ENCODE peak calls at places on chromosome 20, in five cellular contexts. One of them, this sample, is unnamed. For H3K4me1 and H3K9me3, the result is how much of the 10 kb centered on the place peaks cover.

GRCh38 chr20:54172532-54172855 is 1.3 kb downstream of the CYP24A1 start:
- DNase-seq in Peyer's patch: no peak
- DNase-seq in gastrocnemius medialis: no peak
- DNase-seq in testis: no peak
- DNase-seq in ovary: no peak
- DNase-seq in this sample: no peak

GRCh38 chr20:15700147-15700765 is 873.0 kb downstream of the KIF16B start:
- DNase-seq in Peyer's patch: no peak
- DNase-seq in testis: peak
- DNase-seq in ovary: no peak
- DNase-seq in gastrocnemius medialis: no peak
- DNase-seq in this sample: no peak

GRCh38 chr20:1373614-1374013 is 19.2 kb downstream of the FKBP1A start:
- DNase-seq in testis: peak
- DNase-seq in ovary: no peak
- DNase-seq in gastrocnemius medialis: no peak
- DNase-seq in Peyer's patch: no peak
- DNase-seq in this sample: no peak

GRCh38 chr20:57425150-57426013 is 34.2 kb downstream of the RBM38 start:
- DNase-seq in gastrocnemius medialis: no peak
- DNase-seq in ovary: no peak
- DNase-seq in Peyer's patch: no peak
- DNase-seq in testis: no peak
- DNase-seq in this sample: no peak

GRCh38 chr20:40744494-40745175 is 55.6 kb upstream of the MAFB start:
- DNase-seq in gastrocnemius medialis: no peak
- DNase-seq in testis: no peak
- DNase-seq in ovary: no peak
- DNase-seq in Peyer's patch: no peak
- DNase-seq in this sample: no peak

GRCh38 chr20:34017610-34018009 is 23.9 kb downstream of the RALY start:
- DNase-seq in testis: no peak
- DNase-seq in ovary: no peak
- DNase-seq in Peyer's patch: no peak
- DNase-seq in gastrocnemius medialis: no peak
- DNase-seq in this sample: no peak

GRCh38 chr20:62367136-62367482 is at the start of gene LAMA5:
- DNase-seq in testis: no peak
- DNase-seq in Peyer's patch: no peak
- DNase-seq in ovary: no peak
- DNase-seq in gastrocnemius medialis: peak
- DNase-seq in this sample: no peak

GRCh38 chr20:57938158-57939108 is 228.6 kb upstream of the PMEPA1 start:
- DNase-seq in Peyer's patch: no peak
- DNase-seq in gastrocnemius medialis: no peak
- DNase-seq in testis: no peak
- DNase-seq in ovary: no peak
- DNase-seq in this sample: no peak

GRCh38 chr20:33133616-33133941 is 34.4 kb upstream of the BPIFA2 start:
- DNase-seq in Peyer's patch: no peak
- DNase-seq in ovary: no peak
- DNase-seq in gastrocnemius medialis: no peak
- DNase-seq in testis: no peak
- DNase-seq in this sample: no peak

GRCh38 chr20:59007758-59008511 is 881 bp upstream of the CTSZ start:
- DNase-seq in Peyer's patch: peak
- DNase-seq in ovary: no peak
- DNase-seq in gastrocnemius medialis: peak
- DNase-seq in testis: no peak
- DNase-seq in this sample: no peak

GRCh38 chr20:59005523-59006166 is 1.4 kb downstream of the CTSZ start:
- DNase-seq in gastrocnemius medialis: no peak
- DNase-seq in Peyer's patch: no peak
- DNase-seq in testis: no peak
- DNase-seq in ovary: no peak
- DNase-seq in this sample: no peak

GRCh38 chr20:59008715-59009336 is 1.8 kb upstream of the CTSZ start:
- DNase-seq in gastrocnemius medialis: no peak
- DNase-seq in Peyer's patch: no peak
- DNase-seq in ovary: no peak
- DNase-seq in testis: no peak
- DNase-seq in this sample: no peak

GRCh38 chr20:59006167-59006863 is 739 bp downstream of the CTSZ start:
- DNase-seq in testis: no peak
- DNase-seq in ovary: peak
- DNase-seq in Peyer's patch: no peak
- DNase-seq in gastrocnemius medialis: no peak
- DNase-seq in this sample: no peak

GRCh38 chr20:59006864-59007757 is at the start of gene CTSZ:
- DNase-seq in testis: no peak
- DNase-seq in gastrocnemius medialis: peak
- DNase-seq in ovary: peak
- DNase-seq in Peyer's patch: peak
- DNase-seq in this sample: peak
- H3K4me1 ChIP-seq in testis: under half
- H3K4me1 ChIP-seq in gastrocnemius medialis: under half
- H3K4me1 ChIP-seq in ovary: under half
- H3K4me1 ChIP-seq in Peyer's patch: under half
- H3K4me1 ChIP-seq in this sample: under half

GRCh38 chr20:31330893-31331292 is 22.5 kb upstream of the DEFB116 start:
- DNase-seq in gastrocnemius medialis: no peak
- DNase-seq in testis: no peak
- DNase-seq in Peyer's patch: no peak
- DNase-seq in ovary: no peak
- DNase-seq in this sample: no peak
- H3K9me3 ChIP-seq in gastrocnemius medialis: under half
- H3K9me3 ChIP-seq in testis: under half
- H3K9me3 ChIP-seq in Peyer's patch: under half
- H3K9me3 ChIP-seq in ovary: under half
- H3K9me3 ChIP-seq in this sample: under half

GRCh38 chr20:63624486-63624885 is 2.4 kb downstream of the GMEB2 start:
- DNase-seq in testis: no peak
- DNase-seq in Peyer's patch: no peak
- DNase-seq in gastrocnemius medialis: no peak
- DNase-seq in ovary: no peak
- DNase-seq in this sample: no peak

GRCh38 chr20:63627700-63628245 is 872 bp upstream of the GMEB2 start:
- DNase-seq in ovary: no peak
- DNase-seq in Peyer's patch: no peak
- DNase-seq in testis: no peak
- DNase-seq in gastrocnemius medialis: no peak
- DNase-seq in this sample: no peak

GRCh38 chr20:63626424-63627128 is at the start of gene GMEB2:
- DNase-seq in Peyer's patch: peak
- DNase-seq in ovary: peak
- DNase-seq in gastrocnemius medialis: peak
- DNase-seq in testis: peak
- DNase-seq in this sample: peak

GRCh38 chr20:63627129-63627699 is 313 bp upstream of the GMEB2 start:
- DNase-seq in ovary: peak
- DNase-seq in testis: peak
- DNase-seq in Peyer's patch: peak
- DNase-seq in gastrocnemius medialis: peak
- DNase-seq in this sample: peak

GRCh38 chr20:63625771-63626423 is 1.0 kb downstream of the GMEB2 start:
- DNase-seq in testis: no peak
- DNase-seq in gastrocnemius medialis: no peak
- DNase-seq in Peyer's patch: no peak
- DNase-seq in ovary: no peak
- DNase-seq in this sample: peak
- H3K4me1 ChIP-seq in testis: under half
- H3K4me1 ChIP-seq in gastrocnemius medialis: under half
- H3K4me1 ChIP-seq in Peyer's patch: under half
- H3K4me1 ChIP-seq in ovary: under half
- H3K4me1 ChIP-seq in this sample: under half

GRCh38 chr20:42650345-42650744 is 539.4 kb downstream of the PTPRT start:
- DNase-seq in ovary: no peak
- DNase-seq in gastrocnemius medialis: no peak
- DNase-seq in Peyer's patch: no peak
- DNase-seq in testis: no peak
- DNase-seq in this sample: no peak

GRCh38 chr20:42649716-42650115 is 540.0 kb downstream of the PTPRT start:
- DNase-seq in ovary: no peak
- DNase-seq in Peyer's patch: no peak
- DNase-seq in testis: no peak
- DNase-seq in gastrocnemius medialis: no peak
- DNase-seq in this sample: no peak

GRCh38 chr20:42641886-42642285 is 547.8 kb downstream of the PTPRT start:
- DNase-seq in Peyer's patch: no peak
- DNase-seq in ovary: no peak
- DNase-seq in testis: no peak
- DNase-seq in gastrocnemius medialis: no peak
- DNase-seq in this sample: no peak

GRCh38 chr20:42646250-42646649 is 543.5 kb downstream of the PTPRT start:
- DNase-seq in testis: no peak
- DNase-seq in gastrocnemius medialis: no peak
- DNase-seq in Peyer's patch: no peak
- DNase-seq in ovary: no peak
- DNase-seq in this sample: no peak
- H3K9me3 ChIP-seq in testis: under half
- H3K9me3 ChIP-seq in gastrocnemius medialis: under half
- H3K9me3 ChIP-seq in Peyer's patch: under half
- H3K9me3 ChIP-seq in ovary: under half
- H3K9me3 ChIP-seq in this sample: under half

GRCh38 chr20:49664914-49665313 is 48.8 kb downstream of the B4GALT5 start:
- DNase-seq in gastrocnemius medialis: no peak
- DNase-seq in ovary: no peak
- DNase-seq in Peyer's patch: no peak
- DNase-seq in testis: no peak
- DNase-seq in this sample: no peak
- H3K4me1 ChIP-seq in gastrocnemius medialis: under half
- H3K4me1 ChIP-seq in ovary: under half
- H3K4me1 ChIP-seq in Peyer's patch: under half
- H3K4me1 ChIP-seq in testis: under half
- H3K4me1 ChIP-seq in this sample: under half

GRCh38 chr20:30505566-30505965 is 751.9 kb upstream of the DEFB115 start:
- DNase-seq in ovary: no peak
- DNase-seq in gastrocnemius medialis: no peak
- DNase-seq in Peyer's patch: no peak
- DNase-seq in testis: no peak
- DNase-seq in this sample: no peak

GRCh38 chr20:30506100-30506499 is 751.4 kb upstream of the DEFB115 start:
- DNase-seq in gastrocnemius medialis: no peak
- DNase-seq in testis: no peak
- DNase-seq in ovary: no peak
- DNase-seq in Peyer's patch: no peak
- DNase-seq in this sample: no peak

GRCh38 chr20:30513050-30513628 is 744.3 kb upstream of the DEFB115 start:
- DNase-seq in testis: no peak
- DNase-seq in gastrocnemius medialis: no peak
- DNase-seq in ovary: no peak
- DNase-seq in Peyer's patch: no peak
- DNase-seq in this sample: no peak

GRCh38 chr20:30511322-30512030 is 746.0 kb upstream of the DEFB115 start:
- DNase-seq in gastrocnemius medialis: no peak
- DNase-seq in Peyer's patch: no peak
- DNase-seq in ovary: no peak
- DNase-seq in testis: no peak
- DNase-seq in this sample: no peak
- H3K9me3 ChIP-seq in gastrocnemius medialis: under half
- H3K9me3 ChIP-seq in Peyer's patch: under half
- H3K9me3 ChIP-seq in ovary: under half
- H3K9me3 ChIP-seq in testis: under half
- H3K9me3 ChIP-seq in this sample: under half